ENCODE peak calls at places on chromosome 19, in six cellular contexts. A is IMR-90, R is mesenchymal stem cell, B is neuronal stem cell, P is H1, I is trophoblast cell. J is an unnamed sample.
A peak's percentile ranks its signal among the peaks of the same experiment; 100 is the strongest.

GRCh38 chr19:13044160-13044853 is 49.0 kb downstream of the NFIX start:
- DNase-seq in A (peak; percentile 62), R (no peak), P (no peak), B (no peak), I (no peak), J (no peak)

GRCh38 chr19:1082165-1082927 is 12.8 kb downstream of the POLR2E start:
- DNase-seq in B (peak; percentile 69), I (peak; percentile 96), P (peak; percentile 95), A (no peak), R (no peak), J (peak; percentile 96)

GRCh38 chr19:57280913-57281425 is 684 bp downstream of the ZNF460 start:
- DNase-seq in B (no peak), R (no peak), A (no peak), I (no peak), P (no peak), J (no peak)

GRCh38 chr19:3075605-3076431 is 13.5 kb upstream of the TLE5 start:
- DNase-seq in A (no peak), P (no peak), R (no peak), B (no peak), I (peak; percentile 54), J (no peak)

GRCh38 chr19:57947419-57948134 is at the start of gene ZNF256:
- DNase-seq in I (peak; percentile 92), A (peak; percentile 93), B (peak; percentile 92), P (peak; percentile 91), R (peak; percentile 95), J (peak; percentile 98)

GRCh38 chr19:40530091-40530901 is 46.4 kb upstream of the SHKBP1 start:
- DNase-seq in B (peak; percentile 72), R (no peak), P (no peak), A (no peak), I (no peak), J (peak; percentile 57)

GRCh38 chr19:42284066-42284501 is 15.0 kb downstream of the CIC start:
- DNase-seq in R (peak; percentile 76), P (no peak), I (peak; percentile 52), B (peak; percentile 68), A (peak; percentile 71), J (peak; percentile 70)

GRCh38 chr19:3475449-3475848 is 4.9 kb downstream of the SMIM24 start:
- DNase-seq in I (no peak), R (no peak), A (no peak), P (no peak), B (no peak), J (no peak)

GRCh38 chr19:54179921-54180452 is 7.0 kb upstream of the TMC4 start:
- DNase-seq in R (peak; percentile 89), P (peak; percentile 92), I (peak; percentile 33), A (peak; percentile 60), B (peak; percentile 84), J (peak; percentile 99)

GRCh38 chr19:51066816-51067215 is 1.9 kb upstream of the KLK13 start:
- DNase-seq in I (no peak), A (no peak), B (no peak), P (no peak), R (no peak), J (no peak)

GRCh38 chr19:47227347-47228167 is 3.4 kb downstream of the BBC3 start:
- DNase-seq in I (peak; percentile 83), P (peak; percentile 99), A (peak; percentile 94), R (peak; percentile 98), B (peak; percentile 96), J (peak; percentile 100)

GRCh38 chr19:17264641-17264979 is at the start of gene USHBP1:
- DNase-seq in R (no peak), A (no peak), B (no peak), I (no peak), P (no peak), J (peak; percentile 74)

GRCh38 chr19:46303702-46304397 is 7.0 kb downstream of the HIF3A start:
- DNase-seq in I (peak; percentile 52), R (peak; percentile 38), P (peak; percentile 94), B (peak; percentile 76), A (no peak), J (peak; percentile 98)

GRCh38 chr19:2054763-2055162 is 3.7 kb upstream of the MKNK2 start:
- DNase-seq in R (no peak), I (no peak), B (no peak), A (no peak), P (no peak), J (no peak)

GRCh38 chr19:3801412-3802096 is 15.4 kb upstream of the MATK start:
- DNase-seq in I (no peak), B (peak; percentile 40), R (no peak), A (no peak), P (no peak), J (peak; percentile 69)

GRCh38 chr19:33201886-33202545 is 7.9 kb downstream of the LRP3 start:
- DNase-seq in P (no peak), R (no peak), A (no peak), B (no peak), I (no peak), J (no peak)

GRCh38 chr19:50723069-50723468 is at the start of gene CLEC11A:
- DNase-seq in R (no peak), A (peak; percentile 80), P (no peak), I (no peak), B (no peak), J (peak; percentile 58)

GRCh38 chr19:16516923-16517610 is 20.9 kb downstream of the C19orf44 start:
- DNase-seq in A (no peak), I (no peak), R (no peak), B (no peak), P (no peak), J (no peak)

GRCh38 chr19:10836478-10837325 is 690 bp upstream of the TMED1 start:
- DNase-seq in P (no peak), I (peak; percentile 75), B (no peak), A (no peak), R (no peak), J (no peak)

GRCh38 chr19:55146648-55147218 is 2.3 kb downstream of the TNNT1 start:
- DNase-seq in I (no peak), B (no peak), R (no peak), P (peak; percentile 73), A (no peak), J (peak; percentile 97)

GRCh38 chr19:4521170-4521887 is 3.0 kb upstream of the PLIN4 start:
- DNase-seq in B (no peak), I (no peak), P (no peak), A (no peak), R (peak; percentile 16), J (no peak)

GRCh38 chr19:2095338-2095938 is 688 bp downstream of the MOB3A start:
- DNase-seq in P (no peak), R (peak; percentile 12), B (no peak), A (no peak), I (no peak), J (no peak)

DNA sequence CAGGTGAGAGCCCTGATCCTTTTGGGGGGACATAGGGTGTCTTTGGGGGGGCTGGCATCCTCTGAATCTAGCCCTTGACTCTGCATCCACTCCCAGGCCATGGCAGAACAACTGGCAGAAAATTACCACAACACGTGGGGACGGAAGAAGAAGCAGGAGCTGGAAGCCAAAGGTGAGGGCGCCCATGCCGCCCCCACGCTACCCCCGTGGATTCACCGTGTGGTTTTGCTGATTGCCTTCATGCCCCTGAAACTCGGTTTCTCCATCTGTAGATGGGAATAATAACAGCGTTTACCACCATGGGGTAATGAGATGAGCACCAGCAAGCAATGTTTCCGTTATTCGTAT is 72.9 kb downstream of the RYR1 start:
- DNase-seq in B (no peak), A (no peak), P (no peak), R (no peak), I (no peak), J (no peak)
- H3K4me3 ChIP-seq in B (no peak overlapping the region), A (no peak overlapping the region), P (no peak overlapping the region), R (no peak overlapping the region), I (no peak overlapping the region), J (no peak overlapping the region)

DNA sequence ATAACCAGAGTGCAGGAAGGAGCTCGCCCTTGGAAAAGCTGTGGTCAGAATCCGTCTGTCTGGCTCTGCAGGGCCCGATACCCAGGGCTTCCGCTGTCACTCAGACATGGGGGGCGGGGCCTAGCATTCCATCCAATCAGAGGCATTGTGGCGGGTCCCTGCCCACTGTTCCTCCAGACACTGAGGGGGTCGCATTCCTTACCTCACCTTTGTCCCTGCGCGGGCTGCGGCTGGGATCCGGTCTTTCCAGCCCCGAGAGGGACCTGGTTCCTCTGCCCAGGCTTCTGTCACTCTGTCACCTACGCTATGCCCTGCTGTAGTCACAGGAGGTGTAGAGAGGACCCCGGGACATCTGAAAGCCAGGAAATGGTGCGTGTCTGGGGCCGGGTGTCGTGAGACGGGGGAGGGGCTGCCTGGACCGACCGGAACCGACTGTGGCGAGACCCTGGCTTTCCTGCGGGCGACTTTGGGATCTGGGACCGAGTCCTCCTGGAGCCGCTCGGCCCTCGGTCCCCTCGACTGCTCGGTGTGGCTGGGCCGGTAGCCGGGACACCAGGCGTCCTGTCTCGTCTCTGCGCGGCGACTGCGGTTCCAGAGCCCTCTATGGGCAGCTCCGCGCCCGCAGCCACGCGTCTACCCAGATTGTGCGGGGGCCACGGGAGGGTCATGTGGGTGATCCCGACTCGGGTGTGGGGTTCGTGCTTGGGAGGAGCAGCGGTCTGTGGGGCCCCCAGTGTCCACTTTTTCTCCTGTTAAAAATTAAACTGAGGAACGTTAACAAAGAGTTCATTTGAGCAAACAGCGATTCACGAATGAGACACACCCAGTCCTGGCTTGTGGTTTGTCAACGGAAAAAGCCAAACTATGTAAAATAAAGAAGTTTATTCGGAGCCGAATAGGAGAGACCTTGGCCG is at the start of gene ZNF69:
- DNase-seq in R (peak; percentile 87), P (peak; percentile 75), A (peak; percentile 62), I (peak; percentile 93), B (peak; percentile 89), J (peak; percentile 97)
- H2BK5ac ChIP-seq in R (peak within 1 kb of the TSS; percentile 95), P (peak within 1 kb of the TSS; percentile 89), A (peak within 1 kb of the TSS; percentile 46), I (peak within 1 kb of the TSS; percentile 97), B (peak within 1 kb of the TSS; percentile 99), J (peak within 1 kb of the TSS; percentile 57)

DNA sequence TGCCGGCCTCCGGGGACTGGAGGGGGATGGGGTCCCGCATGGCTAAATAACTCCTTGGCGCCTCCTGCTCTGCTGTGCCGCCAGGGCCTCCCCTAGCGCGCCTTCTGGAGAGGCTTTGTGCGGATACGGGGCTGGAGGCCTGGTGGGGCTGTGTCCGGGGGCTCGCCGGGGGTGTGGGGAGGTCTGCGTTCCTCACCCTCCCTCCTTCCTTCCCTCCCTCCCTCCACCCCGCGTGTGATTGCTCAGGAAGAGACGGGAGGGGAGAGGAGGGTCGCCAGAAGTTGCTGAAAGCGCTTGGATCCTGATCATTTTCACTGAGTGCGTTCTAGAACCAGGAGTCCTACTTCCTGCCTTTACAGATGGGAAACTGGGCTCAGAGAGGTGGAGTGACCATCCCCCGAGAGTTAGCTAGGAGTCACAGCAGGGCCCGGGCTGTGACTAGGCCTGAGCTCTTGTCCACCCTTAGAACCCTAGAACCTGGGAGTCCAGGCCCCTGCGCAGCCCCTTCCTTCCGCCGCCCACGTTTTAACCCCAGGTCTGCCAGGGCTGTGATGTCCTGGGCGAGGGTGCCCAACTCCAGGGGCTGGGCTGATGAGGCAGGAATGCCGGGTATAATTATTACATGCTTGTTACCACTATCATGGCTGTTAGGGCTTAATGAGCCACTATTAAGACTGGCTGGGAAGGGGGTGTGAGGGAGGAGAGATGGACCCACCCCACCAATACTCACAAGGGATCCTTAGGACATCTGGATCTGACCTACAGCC is 782 bp upstream of the JUND start:
- DNase-seq in B (no peak), I (no peak), R (no peak), P (no peak), A (no peak), J (peak; percentile 96)
- H3K4ac ChIP-seq in B (peak overlapping the region; percentile 89), I (peak overlapping the region; percentile 87), R (peak overlapping the region; percentile 69), P (peak overlapping the region; percentile 22), A (peak overlapping the region; percentile 97), J (peak overlapping the region; percentile 92)

DNA sequence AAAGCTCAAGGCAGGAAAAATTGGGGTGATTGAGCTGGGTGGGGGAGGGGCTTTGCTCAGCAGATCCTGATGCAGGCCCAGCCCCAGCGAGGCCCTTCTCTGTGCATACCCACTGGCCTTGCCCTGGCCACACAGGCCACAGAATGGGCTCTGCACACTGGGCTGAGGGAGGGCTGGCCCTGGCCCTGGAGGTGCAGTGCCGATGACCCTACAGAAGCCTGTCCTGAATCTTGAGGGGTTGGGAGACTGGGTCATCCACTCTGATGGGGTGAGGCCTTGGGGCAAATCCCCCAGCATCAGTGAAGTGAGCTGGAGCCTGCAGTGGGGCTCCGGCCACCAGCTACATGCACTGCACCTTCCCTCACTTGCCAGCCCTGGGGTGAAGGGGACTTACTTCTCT is 153.1 kb downstream of the URI1 start:
- DNase-seq in I (no peak), A (no peak), P (no peak), R (no peak), B (no peak), J (no peak)
- H3K4me3 ChIP-seq in I (no peak overlapping the region), A (no peak overlapping the region), P (no peak overlapping the region), R (no peak overlapping the region), B (no peak overlapping the region), J (no peak overlapping the region)